ENCODE peak calls at places on chromosomes 12 and 14, in eight cellular contexts. Q is NCI-H446; Y is GM04504; V is activated T-cell treated with anti-CD3 and anti-CD28 coated beads, Interleukin-2, amount 50 U/mL, for 72 hours; D is activated CD4-positive, alpha-beta T cell treated with anti-CD3 and anti-CD28 coated beads, Interleukin-2, amount 50 U/mL, for 4 hours; B is amygdala; O is T47D; P is pulmonary artery endothelial cell. Z is an unnamed sample.

GRCh38 chr14:22837750-22838538 is 1.6 kb downstream of the MMP14 start:
- DNase-seq in Q (no peak), Y (no peak), V (no peak), D (no peak), B (no peak), O (no peak), P (no peak), Z (peak)

GRCh38 chr12:50224026-50224692 is 57.0 kb upstream of the CERS5 start:
- DNase-seq in Q (no peak), Y (no peak), V (peak), D (no peak), B (no peak), O (peak), P (no peak), Z (peak)

GRCh38 chr14:52052289-52052943 is 16.4 kb downstream of the NID2 start:
- DNase-seq in Q (no peak), Y (peak), V (no peak), D (no peak), B (no peak), O (no peak), P (no peak), Z (no peak)

GRCh38 chr12:113748707-113749432 is 217.3 kb downstream of the RBM19 start:
- DNase-seq in Q (no peak), Y (no peak), V (no peak), D (no peak), B (no peak), O (no peak), P (no peak), Z (no peak)

GRCh38 chr12:712172-712863 is 40.1 kb upstream of the WNK1 start:
- DNase-seq in Q (no peak), Y (no peak), V (no peak), D (no peak), B (no peak), O (no peak), P (no peak), Z (no peak)

GRCh38 chr12:48631071-48631470 is 51.0 kb downstream of the KANSL2 start:
- DNase-seq in Q (no peak), Y (no peak), V (no peak), D (no peak), B (no peak), O (peak), P (no peak), Z (no peak)

GRCh38 chr14:21023817-21024667 is 819 bp downstream of the NDRG2 start:
- DNase-seq in Q (no peak), Y (no peak), V (peak), D (no peak), B (no peak), O (no peak), P (no peak), Z (peak)

GRCh38 chr12:80101126-80101525 is 1.8 kb downstream of the OTOGL start:
- DNase-seq in Q (no peak), Y (no peak), V (no peak), D (no peak), B (no peak), O (peak), P (no peak), Z (no peak)

GRCh38 chr12:106149096-106149784 is 10.5 kb upstream of the NUAK1 start:
- DNase-seq in Q (no peak), Y (no peak), V (no peak), D (no peak), B (no peak), O (peak), P (no peak), Z (peak)

GRCh38 chr12:25995906-25996305 is 37.4 kb downstream of the RASSF8 start:
- DNase-seq in Q (no peak), Y (no peak), V (no peak), D (no peak), B (no peak), O (no peak), P (no peak), Z (no peak)

GRCh38 chr12:47234576-47235141 is 154.9 kb upstream of the AMIGO2 start:
- DNase-seq in Q (no peak), Y (no peak), V (no peak), D (no peak), B (no peak), O (peak), P (no peak), Z (peak)